ENCODE peak calls at places on chromosomes 11 and 22, in seven cellular contexts. A is sigmoid colon, J is GM12892, I is HL-60, H is K562, E is Panc1, K is HepG2. R is an unnamed sample.

GRCh38 chr22:22103078-22103593 is 120.5 kb upstream of the TOP3B start:
- DNase-seq in A (no peak), J (no peak), I (peak; percentile 26), H (peak; percentile 97), E (no peak), K (no peak), R (no peak)

GRCh38 chr11:82807646-82808045 is 74.0 kb upstream of the FAM181B start:
- DNase-seq in A (no peak), J (no peak), I (no peak), H (no peak), E (no peak), K (no peak), R (no peak)

GRCh38 chr11:44754876-44755552 is 28.3 kb downstream of the TSPAN18 start:
- DNase-seq in A (no peak), J (no peak), I (no peak), H (no peak), E (no peak), K (no peak), R (no peak)

GRCh38 chr11:37560346-37560745 is 962.3 kb upstream of the RAG2 start:
- DNase-seq in A (no peak), J (no peak), I (no peak), H (no peak), E (no peak), K (no peak), R (no peak)

GRCh38 chr22:21958360-21959273 is 6.0 kb upstream of the PPM1F start:
- DNase-seq in A (no peak), J (no peak), I (no peak), H (no peak), E (no peak), K (no peak), R (no peak)

GRCh38 chr11:86719781-86720463 is 47.5 kb upstream of the ME3 start:
- DNase-seq in A (no peak), J (no peak), I (no peak), H (no peak), E (no peak), K (no peak), R (no peak)

GRCh38 chr11:68978626-68978930 is 2.2 kb downstream of the MRGPRD start:
- DNase-seq in A (peak; percentile 17), J (no peak), I (no peak), H (no peak), E (no peak), K (no peak), R (no peak)

GRCh38 chr11:78038697-78039313 is 15.7 kb upstream of the KCTD14 start:
- DNase-seq in A (no peak), J (no peak), I (no peak), H (no peak), E (no peak), K (peak; percentile 90), R (no peak)

GRCh38 chr11:116352881-116353280 is 419.9 kb downstream of the BUD13 start:
- DNase-seq in A (no peak), J (no peak), I (no peak), H (no peak), E (no peak), K (no peak), R (no peak)

GRCh38 chr22:35426801-35427140 is 26.8 kb downstream of the MCM5 start:
- DNase-seq in A (no peak), J (no peak), I (no peak), H (no peak), E (no peak), K (no peak), R (no peak)

GRCh38 chr11:501683-502287 is 5.3 kb downstream of the RNH1 start:
- DNase-seq in A (no peak), J (no peak), I (no peak), H (no peak), E (no peak), K (no peak), R (no peak)

GRCh38 chr22:48828688-48829087 is 999.0 kb downstream of the BRD1 start:
- DNase-seq in A (no peak), J (no peak), I (no peak), H (no peak), E (no peak), K (no peak), R (no peak)

GRCh38 chr11:112961751-112962747 is 829 bp downstream of the NCAM1 start:
- DNase-seq in A (no peak), J (no peak), I (no peak), H (no peak), E (no peak), K (no peak), R (no peak)

GRCh38 chr22:45212992-45213751 is 27.5 kb downstream of the KIAA0930 start:
- DNase-seq in A (peak; percentile 83), J (no peak), I (peak; percentile 78), H (no peak), E (no peak), K (no peak), R (no peak)

GRCh38 chr11:126246636-126247035 is 22.1 kb downstream of the SRPRA start:
- DNase-seq in A (no peak), J (no peak), I (no peak), H (no peak), E (no peak), K (no peak), R (no peak)

DNA sequence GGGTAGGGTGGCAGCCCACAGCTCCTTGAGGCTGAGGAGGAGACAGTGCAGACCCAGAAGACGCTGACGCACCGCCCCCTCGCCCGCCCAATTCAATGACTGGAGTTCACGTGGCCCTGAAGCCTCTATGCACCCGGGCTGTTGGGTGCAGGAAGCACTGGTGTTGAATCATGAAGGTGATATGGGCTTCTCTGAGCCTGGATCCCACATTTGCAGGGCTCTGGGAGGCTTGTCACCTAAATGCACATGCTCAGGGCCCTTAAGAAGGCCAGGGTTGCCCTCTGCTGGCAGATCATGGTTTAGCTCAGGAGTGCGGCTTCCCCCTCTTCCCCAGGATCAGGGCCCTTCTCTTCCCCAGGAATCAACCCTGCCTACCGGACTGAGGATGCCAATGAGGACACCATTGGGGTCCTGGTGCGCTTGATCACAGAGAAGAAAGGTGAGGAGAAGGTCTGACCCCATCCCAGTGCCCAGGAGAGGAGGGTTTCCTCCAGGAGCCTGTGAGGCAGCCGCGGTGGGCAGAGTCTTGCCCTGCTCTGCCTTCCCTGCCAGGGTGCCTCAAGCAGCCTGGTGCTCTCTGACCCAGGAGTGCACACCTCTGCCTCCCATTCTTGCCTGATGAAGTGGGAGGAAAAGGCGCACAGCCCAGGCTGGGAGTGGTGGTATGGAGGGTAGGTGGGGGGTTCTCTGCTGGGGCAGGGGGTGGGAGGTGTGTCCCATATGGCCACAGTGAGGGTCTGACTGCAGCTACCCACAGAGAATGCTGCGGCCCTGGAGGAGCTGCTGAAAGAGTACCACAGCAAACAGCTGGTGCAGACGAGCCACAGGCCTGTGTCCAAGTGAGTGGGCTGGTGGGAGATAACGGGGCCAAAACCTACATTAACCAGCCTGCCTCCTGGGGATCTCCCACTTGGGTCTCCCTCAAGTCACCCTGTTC is 17.5 kb downstream of the RELT start:
- DNase-seq in A (peak; percentile 83), J (peak; percentile 85), I (peak; percentile 83), H (peak; percentile 74), E (peak; percentile 47), K (peak; percentile 65), R (no peak)
- TF ChIP-seq POLR2AphosphoS5 in A (no peak), J (no peak), I (peak; percentile 61), H (no peak), E (no peak), K (no peak), R (no peak)

GRCh38 chr11:35171226-35171625 is 32.3 kb downstream of the CD44 start:
- DNase-seq in A (no peak), J (no peak), I (no peak), H (no peak), E (no peak), K (no peak), R (no peak)

GRCh38 chr11:35177370-35177769 is 38.4 kb downstream of the CD44 start:
- DNase-seq in A (no peak), J (no peak), I (no peak), H (no peak), E (no peak), K (no peak), R (no peak)

GRCh38 chr11:35173011-35173511 is 34.1 kb downstream of the CD44 start:
- DNase-seq in A (no peak), J (no peak), I (peak; percentile 78), H (no peak), E (no peak), K (peak; percentile 38), R (no peak)

GRCh38 chr11:35173620-35174278 is 34.8 kb downstream of the CD44 start:
- DNase-seq in A (no peak), J (no peak), I (no peak), H (no peak), E (no peak), K (no peak), R (no peak)

GRCh38 chr11:35174666-35175065 is 35.7 kb downstream of the CD44 start:
- DNase-seq in A (no peak), J (no peak), I (no peak), H (no peak), E (no peak), K (no peak), R (no peak)
- TF ChIP-seq POLR2AphosphoS5 in A (no peak), J (no peak), I (no peak), H (no peak), E (no peak), K (no peak), R (no peak)

GRCh38 chr11:2890466-2891241 is 5.1 kb upstream of the CDKN1C start:
- DNase-seq in A (peak; percentile 91), J (no peak), I (no peak), H (peak; percentile 84), E (no peak), K (no peak), R (no peak)
- TF ChIP-seq POLR2AphosphoS5 in A (peak; percentile 21), J (no peak), I (no peak), H (peak; percentile 58), E (no peak), K (no peak), R (peak; percentile 94)

GRCh38 chr11:119376197-119376847 is 5.2 kb downstream of the USP2 start:
- DNase-seq in A (peak; percentile 75), J (no peak), I (no peak), H (no peak), E (no peak), K (peak; percentile 88), R (no peak)

GRCh38 chr11:119377112-119377901 is 4.2 kb downstream of the USP2 start:
- DNase-seq in A (no peak), J (no peak), I (no peak), H (no peak), E (no peak), K (no peak), R (no peak)

GRCh38 chr11:119373917-119374631 is 7.4 kb downstream of the USP2 start:
- DNase-seq in A (no peak), J (no peak), I (peak; percentile 56), H (peak; percentile 63), E (peak; percentile 55), K (peak; percentile 74), R (peak; percentile 95)

GRCh38 chr11:119374632-119375394 is 6.7 kb downstream of the USP2 start:
- DNase-seq in A (no peak), J (no peak), I (no peak), H (peak; percentile 57), E (no peak), K (no peak), R (no peak)

DNA sequence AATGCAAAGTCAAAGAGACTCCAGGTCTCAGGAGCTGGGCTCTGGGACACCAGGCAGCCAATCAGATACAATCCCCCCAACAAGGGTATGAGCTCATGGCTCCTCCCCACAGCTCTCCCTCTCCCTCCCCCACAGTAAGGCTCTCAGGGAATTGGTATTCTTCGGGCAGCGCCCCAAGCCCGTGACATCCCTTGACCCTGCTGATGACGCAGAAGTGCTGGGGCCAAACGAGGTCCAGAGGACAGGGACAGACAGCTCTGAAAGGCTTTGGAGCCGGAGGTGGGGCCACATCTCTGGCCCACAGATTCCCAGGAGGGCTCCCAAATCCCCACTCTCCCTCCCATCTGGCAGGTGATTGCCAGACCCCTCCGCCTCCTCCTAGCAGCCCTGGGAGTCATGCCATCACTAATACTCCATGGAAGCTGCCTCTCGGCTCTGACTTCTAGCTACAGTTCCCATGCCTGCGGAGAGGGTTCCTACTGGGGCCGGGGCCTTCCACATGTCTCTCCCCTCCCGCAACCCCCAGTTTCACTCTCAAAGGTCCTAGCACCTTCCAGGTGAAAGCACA is 5.8 kb downstream of the USP2 start:
- DNase-seq in A (peak; percentile 84), J (no peak), I (no peak), H (peak; percentile 56), E (no peak), K (peak; percentile 58), R (peak; percentile 94)
- TF ChIP-seq POLR2AphosphoS5 in A (no peak), J (no peak), I (no peak), H (no peak), E (no peak), K (no peak), R (peak; percentile 80)

R was measured in esophagus muscularis mucosa.